ENCODE peak calls at places on chromosomes 12 and 14, in five cellular contexts. O is A549, B is breast epithelium, Z is ovary, M is endothelial cell of umbilical vein. N is an unnamed sample.

GRCh38 chr14:66032800-66033199 is 453.4 kb upstream of the CCDC196 start:
- DNase-seq in O (no peak), B (no peak), Z (no peak), M (no peak), N (no peak)

GRCh38 chr12:51217968-51218606 is at the start of gene POU6F1:
- DNase-seq in O (peak), B (peak), Z (peak), M (peak), N (peak)

GRCh38 chr14:103141117-103141796 is 18.0 kb downstream of the TNFAIP2 start:
- DNase-seq in O (peak), B (no peak), Z (peak), M (peak), N (no peak)

GRCh38 chr12:49636979-49637378 is 13.6 kb downstream of the PRPF40B start:
- DNase-seq in O (peak), B (peak), Z (peak), M (peak), N (peak)

GRCh38 chr14:102419276-102419675 is 56.5 kb downstream of the TECPR2 start:
- DNase-seq in O (no peak), B (no peak), Z (no peak), M (no peak), N (peak)

GRCh38 chr12:111255261-111255660 is 113.6 kb downstream of the PHETA1 start:
- DNase-seq in O (no peak), B (no peak), Z (no peak), M (no peak), N (no peak)

GRCh38 chr12:115324949-115325638 is 641.1 kb upstream of the TBX3 start:
- DNase-seq in O (no peak), B (peak), Z (no peak), M (no peak), N (no peak)

GRCh38 chr12:66052988-66053615 is 77.4 kb downstream of the LLPH start:
- DNase-seq in O (no peak), B (no peak), Z (no peak), M (no peak), N (no peak)

GRCh38 chr12:34033628-34034296 is 11.5 kb downstream of the ALG10 start:
- DNase-seq in O (no peak), B (no peak), Z (no peak), M (peak), N (no peak)

GRCh38 chr14:64191756-64192155 is 102.4 kb downstream of the ESR2 start:
- DNase-seq in O (no peak), B (no peak), Z (no peak), M (peak), N (no peak)

GRCh38 chr12:111429760-111430417 is 24.2 kb downstream of the SH2B3 start:
- DNase-seq in O (no peak), B (no peak), Z (no peak), M (peak), N (no peak)

GRCh38 chr12:87160848-87161601 is 868.2 kb downstream of the C12orf50 start:
- DNase-seq in O (no peak), B (no peak), Z (no peak), M (no peak), N (no peak)

GRCh38 chr14:56213288-56213687 is 95.1 kb downstream of the PELI2 start:
- DNase-seq in O (no peak), B (no peak), Z (no peak), M (no peak), N (no peak)

GRCh38 chr12:53324113-53324778 is 2.8 kb upstream of the AAAS start:
- DNase-seq in O (no peak), B (no peak), Z (peak), M (no peak), N (no peak)

GRCh38 chr14:74686324-74686723 is 26.6 kb downstream of the AREL1 start:
- DNase-seq in O (no peak), B (no peak), Z (no peak), M (no peak), N (no peak)

GRCh38 chr14:24058260-24058950 is 6.6 kb downstream of the CARMIL3 start:
- DNase-seq in O (peak), B (peak), Z (peak), M (peak), N (peak)

GRCh38 chr14:67137744-67138371 is 51.4 kb upstream of the GARIN2 start:
- DNase-seq in O (peak), B (no peak), Z (no peak), M (peak), N (no peak)

GRCh38 chr14:102202944-102203343 is 63.2 kb downstream of the WDR20 start:
- DNase-seq in O (no peak), B (no peak), Z (no peak), M (no peak), N (no peak)

GRCh38 chr14:95701846-95702221 is 12.1 kb downstream of the TCL1A start:
- DNase-seq in O (no peak), B (no peak), Z (no peak), M (peak), N (peak)

GRCh38 chr12:59036973-59037807 is 116.9 kb upstream of the LRIG3 start:
- DNase-seq in O (no peak), B (no peak), Z (no peak), M (peak), N (no peak)

GRCh38 chr14:61147369-61147897 is 133.7 kb downstream of the TMEM30B start:
- DNase-seq in O (no peak), B (no peak), Z (no peak), M (peak), N (no peak)

GRCh38 chr14:63717704-63718103 is 10.2 kb downstream of the SGPP1 start:
- DNase-seq in O (no peak), B (no peak), Z (no peak), M (peak), N (no peak)

GRCh38 chr12:78645956-78646355 is 218.6 kb upstream of the SYT1 start:
- DNase-seq in O (no peak), B (no peak), Z (no peak), M (no peak), N (no peak)

GRCh38 chr14:54699087-54699530 is 132.2 kb downstream of the SAMD4A start:
- DNase-seq in O (no peak), B (peak), Z (no peak), M (no peak), N (no peak)

GRCh38 chr12:124392991-124393790 is 98.3 kb downstream of the RFLNA start:
- DNase-seq in O (no peak), B (peak), Z (peak), M (peak), N (peak)

GRCh38 chr12:92020983-92021664 is 124.5 kb downstream of the BTG1 start:
- DNase-seq in O (no peak), B (no peak), Z (no peak), M (no peak), N (no peak)

GRCh38 chr12:63841611-63842010 is 2.9 kb upstream of the SRGAP1 start:
- DNase-seq in O (no peak), B (no peak), Z (no peak), M (no peak), N (no peak)

GRCh38 chr12:580813-581212 is 82.4 kb downstream of the NINJ2 start:
- DNase-seq in O (no peak), B (no peak), Z (no peak), M (no peak), N (no peak)

GRCh38 chr12:585062-586061 is 77.9 kb downstream of the NINJ2 start:
- DNase-seq in O (no peak), B (no peak), Z (no peak), M (no peak), N (peak)

GRCh38 chr12:581321-581720 is 81.9 kb downstream of the NINJ2 start:
- DNase-seq in O (no peak), B (no peak), Z (no peak), M (no peak), N (no peak)

GRCh38 chr12:581746-582145 is 81.5 kb downstream of the NINJ2 start:
- DNase-seq in O (no peak), B (no peak), Z (no peak), M (no peak), N (peak)

DNA sequence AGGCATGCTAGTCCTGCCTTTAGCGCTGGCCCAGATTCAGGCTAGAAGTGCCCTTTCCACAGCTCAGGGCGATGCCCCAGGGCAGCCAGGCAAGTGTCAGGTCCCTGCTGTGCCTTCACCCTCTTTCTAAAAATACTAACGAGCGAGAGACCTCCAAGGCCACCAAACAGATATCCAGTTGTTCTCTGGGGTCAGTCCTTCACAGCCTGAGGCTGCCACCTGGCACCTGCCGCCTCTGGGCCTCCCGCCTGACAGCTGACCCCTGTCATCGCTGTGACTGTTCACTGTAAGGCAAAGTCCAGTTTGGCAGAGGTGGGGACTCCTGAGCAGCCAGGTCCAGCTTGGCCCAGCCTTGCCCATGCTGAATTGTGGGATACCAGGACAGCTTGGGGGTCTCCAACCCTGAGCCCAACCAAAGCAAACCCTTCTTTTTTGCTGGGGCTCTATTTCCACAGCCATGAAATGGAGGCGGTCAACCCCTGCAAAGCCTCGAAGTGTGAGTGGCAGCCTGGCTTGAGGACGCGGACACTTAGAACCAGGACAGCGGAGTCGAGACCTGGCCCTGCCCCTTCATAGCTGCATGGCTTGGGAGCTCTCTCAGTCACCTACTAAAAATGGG is 79.9 kb downstream of the NINJ2 start:
- DNase-seq in O (no peak), B (no peak), Z (no peak), M (no peak), N (no peak)
- TF ChIP-seq POLR2A in O (no peak), B (no peak), Z (no peak), M (no peak), N (no peak)

DNA sequence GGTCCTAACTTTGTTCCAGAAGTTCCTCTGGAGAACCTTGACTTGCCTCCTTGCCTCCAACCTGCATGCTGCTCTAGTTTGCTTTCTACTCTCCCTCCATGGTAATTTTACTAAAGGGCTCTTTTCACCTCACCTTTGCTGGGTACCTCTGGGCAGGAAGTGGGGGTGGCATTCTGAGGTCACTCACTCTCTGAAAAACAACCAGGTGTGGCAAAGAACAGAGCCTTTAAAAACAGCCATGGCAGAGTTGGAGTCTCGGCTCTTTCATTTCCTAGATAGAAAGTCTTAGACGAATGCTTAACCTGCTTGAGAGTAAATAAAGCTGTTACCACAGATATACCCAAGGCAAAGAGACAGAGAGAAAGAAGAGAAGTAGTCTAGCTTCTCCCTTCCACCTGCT is 827.9 kb downstream of the BCL11B start:
- DNase-seq in O (no peak), B (no peak), Z (no peak), M (no peak), N (no peak)
- H3K4me3 ChIP-seq in O (no peak), B (no peak), Z (no peak), M (no peak), N (no peak)

DNA sequence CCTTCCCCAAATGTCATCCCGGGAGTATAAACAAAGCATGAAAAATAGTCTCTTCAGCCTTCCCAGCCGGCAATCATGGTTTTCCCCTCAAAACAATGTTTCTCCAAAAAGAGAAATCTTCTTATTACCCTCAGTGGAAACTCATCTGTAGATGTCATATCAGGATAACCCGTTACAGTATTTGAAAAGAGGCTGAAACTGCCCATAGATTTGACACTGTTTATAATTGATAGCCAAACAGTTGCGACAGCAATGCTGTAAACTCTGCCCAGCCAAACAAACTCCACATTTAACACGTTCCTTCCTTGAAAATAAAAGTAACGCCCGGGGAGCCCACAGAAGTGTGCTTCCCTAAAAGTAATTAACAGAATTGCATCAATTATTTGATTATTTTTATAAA is 201.3 kb upstream of the FOXN3 start:
- DNase-seq in O (no peak), B (no peak), Z (no peak), M (peak), N (no peak)
- TF ChIP-seq CTCF in O (no peak), B (no peak), Z (no peak), M (no peak), N (no peak)

GRCh38 chr12:131710464-131711457 is at the start of gene SFSWAP:
- DNase-seq in O (peak), B (peak), Z (peak), M (peak), N (peak)
- TF ChIP-seq POLR2A in O (peak), B (peak), Z (peak), M (peak), N (no peak)

DNA sequence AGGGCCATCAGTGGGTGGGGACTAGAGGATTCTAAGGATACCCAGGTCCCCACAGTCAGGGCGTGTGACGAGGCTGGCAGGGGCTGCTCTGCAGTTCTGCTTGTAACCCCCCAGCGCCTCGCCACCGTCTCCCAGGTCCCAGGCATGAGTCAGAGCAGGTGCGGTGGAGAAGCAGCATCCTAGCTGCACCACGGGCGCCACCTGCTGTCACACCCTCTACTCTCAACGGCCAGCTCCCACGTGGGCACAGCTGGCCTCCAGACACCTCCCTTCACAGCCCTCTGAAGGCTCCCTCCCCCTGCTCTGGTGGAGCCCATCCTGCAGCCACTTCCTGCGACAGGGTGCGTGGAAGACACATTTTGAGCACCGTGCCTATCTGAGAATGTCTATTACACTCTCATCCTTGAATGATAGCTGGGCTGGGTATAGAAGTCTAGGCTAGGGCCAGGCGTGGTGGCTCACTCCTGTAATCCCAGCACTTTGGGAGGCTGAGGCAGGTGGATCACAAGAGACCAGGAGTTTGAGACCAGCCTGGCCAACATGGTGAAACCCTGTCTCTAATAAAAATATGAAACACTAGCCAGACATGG is 6.9 kb upstream of the NUDT14 start:
- DNase-seq in O (no peak), B (no peak), Z (no peak), M (no peak), N (no peak)
- H3K4me3 ChIP-seq in O (no peak), B (no peak), Z (no peak), M (no peak), N (no peak)

GRCh38 chr12:106907411-106907810 is 48.3 kb upstream of the TMEM263 start:
- DNase-seq in O (no peak), B (no peak), Z (no peak), M (no peak), N (no peak)
- TF ChIP-seq CTCF in O (no peak), B (no peak), Z (no peak), M (no peak), N (no peak)

DNA sequence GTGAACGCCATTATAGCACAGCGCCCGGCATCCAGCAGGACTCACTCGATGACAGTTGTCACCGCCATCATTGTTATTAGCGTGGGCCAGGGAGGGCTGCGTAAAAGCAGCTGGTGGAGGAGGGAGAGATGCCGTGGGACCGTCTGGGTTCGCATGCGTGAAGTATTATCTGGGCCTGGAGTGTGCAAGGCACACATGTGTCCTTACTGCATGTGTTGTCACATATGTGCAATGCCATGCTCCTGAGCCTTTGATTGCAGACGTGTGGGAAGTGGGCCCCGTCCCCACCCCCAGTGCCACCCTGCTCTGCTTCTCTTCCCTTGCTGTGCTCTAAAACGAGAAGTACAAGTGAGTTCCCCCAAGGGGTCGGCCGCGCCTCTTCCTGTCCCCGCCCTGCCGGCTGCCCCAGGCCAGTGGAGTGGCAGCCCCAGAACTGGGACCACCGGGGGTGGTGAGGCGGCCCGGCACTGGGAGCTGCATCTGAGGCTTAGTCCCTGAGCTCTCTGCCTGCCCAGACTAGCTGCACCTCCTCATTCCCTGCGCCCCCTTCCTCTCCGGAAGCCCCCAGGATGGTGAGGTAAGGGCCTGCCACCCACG is at the start of gene PTPN6:
- DNase-seq in O (no peak), B (no peak), Z (no peak), M (no peak), N (no peak)
- TF ChIP-seq POLR2A in O (no peak), B (no peak), Z (no peak), M (no peak), N (no peak)

DNA sequence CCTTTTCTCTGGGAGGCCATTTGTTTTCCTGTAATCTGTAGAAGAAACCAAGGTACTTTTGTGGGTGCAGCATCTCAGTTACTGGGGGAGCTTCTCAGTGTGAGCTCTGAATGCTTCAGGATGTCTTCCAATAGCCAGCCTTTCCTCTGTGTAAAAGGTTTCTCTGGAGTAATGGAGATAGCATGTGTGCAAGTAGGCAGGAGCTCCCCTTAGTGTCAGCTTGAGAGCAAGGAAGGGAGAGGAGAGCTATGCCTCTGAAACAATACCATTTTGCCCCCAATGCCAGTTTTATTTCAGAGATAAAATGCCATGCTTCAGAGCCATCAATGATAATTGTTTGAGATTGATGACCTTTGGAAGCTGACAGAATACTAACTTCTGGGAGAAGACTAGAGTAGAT is 125.5 kb downstream of the CRADD start:
- DNase-seq in O (no peak), B (no peak), Z (no peak), M (no peak), N (no peak)
- H3K4me3 ChIP-seq in O (no peak), B (no peak), Z (no peak), M (no peak), N (no peak)